ENCODE peak calls at places on chromosomes 12 and 14, in six cellular contexts. One of them, this sample, is unnamed.

GRCh38 chr12:113347892-113348291 is 10.5 kb upstream of the PLBD2 start:
- DNase-seq in HCT116: no peak
- DNase-seq in endothelial cell of umbilical vein: no peak
- DNase-seq in spleen: no peak
- DNase-seq in prostate gland: no peak
- DNase-seq in stomach: no peak
- DNase-seq in this sample: no peak

GRCh38 chr12:45369065-45369464 is 153.2 kb downstream of the ANO6 start:
- DNase-seq in endothelial cell of umbilical vein: peak
- DNase-seq in stomach: no peak
- DNase-seq in spleen: no peak
- DNase-seq in prostate gland: no peak
- DNase-seq in HCT116: no peak
- DNase-seq in this sample: no peak

GRCh38 chr14:89226789-89227489 is 190.1 kb downstream of the FOXN3 start:
- DNase-seq in stomach: no peak
- DNase-seq in HCT116: no peak
- DNase-seq in spleen: no peak
- DNase-seq in endothelial cell of umbilical vein: no peak
- DNase-seq in prostate gland: no peak
- DNase-seq in this sample: no peak

GRCh38 chr14:92565718-92566115 is 52.1 kb downstream of the RIN3 start:
- DNase-seq in endothelial cell of umbilical vein: no peak
- DNase-seq in prostate gland: no peak
- DNase-seq in spleen: no peak
- DNase-seq in HCT116: no peak
- DNase-seq in stomach: no peak
- DNase-seq in this sample: no peak

GRCh38 chr12:69388371-69388770 is 28.8 kb downstream of the YEATS4 start:
- DNase-seq in stomach: no peak
- DNase-seq in HCT116: peak
- DNase-seq in spleen: no peak
- DNase-seq in prostate gland: no peak
- DNase-seq in endothelial cell of umbilical vein: peak
- DNase-seq in this sample: no peak

GRCh38 chr12:30457621-30458289 is 237.9 kb downstream of the IPO8 start:
- DNase-seq in stomach: no peak
- DNase-seq in endothelial cell of umbilical vein: peak
- DNase-seq in HCT116: peak
- DNase-seq in prostate gland: no peak
- DNase-seq in spleen: no peak
- DNase-seq in this sample: no peak

GRCh38 chr14:20803221-20803620 is 577 bp upstream of the RNASE1 start:
- DNase-seq in prostate gland: no peak
- DNase-seq in spleen: no peak
- DNase-seq in endothelial cell of umbilical vein: no peak
- DNase-seq in HCT116: no peak
- DNase-seq in stomach: no peak
- DNase-seq in this sample: no peak

GRCh38 chr12:52074006-52074405 is 4.2 kb downstream of the ATG101 start:
- DNase-seq in stomach: peak
- DNase-seq in prostate gland: no peak
- DNase-seq in endothelial cell of umbilical vein: no peak
- DNase-seq in HCT116: no peak
- DNase-seq in spleen: peak
- DNase-seq in this sample: no peak

GRCh38 chr14:75249251-75249957 is 29.2 kb upstream of the FOS start:
- DNase-seq in endothelial cell of umbilical vein: no peak
- DNase-seq in prostate gland: peak
- DNase-seq in spleen: peak
- DNase-seq in stomach: peak
- DNase-seq in HCT116: no peak
- DNase-seq in this sample: peak

GRCh38 chr12:71477046-71477445 is 37.4 kb downstream of the LGR5 start:
- DNase-seq in prostate gland: no peak
- DNase-seq in HCT116: no peak
- DNase-seq in spleen: no peak
- DNase-seq in endothelial cell of umbilical vein: no peak
- DNase-seq in stomach: no peak
- DNase-seq in this sample: no peak

GRCh38 chr12:1108276-1108675 is 117.3 kb downstream of the ERC1 start:
- DNase-seq in spleen: no peak
- DNase-seq in HCT116: no peak
- DNase-seq in prostate gland: no peak
- DNase-seq in endothelial cell of umbilical vein: no peak
- DNase-seq in stomach: no peak
- DNase-seq in this sample: no peak

GRCh38 chr12:131895640-131896079 is 1.2 kb downstream of the ULK1 start:
- DNase-seq in endothelial cell of umbilical vein: peak
- DNase-seq in HCT116: no peak
- DNase-seq in prostate gland: no peak
- DNase-seq in spleen: no peak
- DNase-seq in stomach: no peak
- DNase-seq in this sample: no peak

GRCh38 chr12:131892711-131893604 is 1.5 kb upstream of the ULK1 start:
- DNase-seq in stomach: no peak
- DNase-seq in endothelial cell of umbilical vein: no peak
- DNase-seq in spleen: peak
- DNase-seq in prostate gland: no peak
- DNase-seq in HCT116: no peak
- DNase-seq in this sample: no peak

GRCh38 chr12:131893605-131894312 is 663 bp upstream of the ULK1 start:
- DNase-seq in HCT116: no peak
- DNase-seq in spleen: peak
- DNase-seq in endothelial cell of umbilical vein: no peak
- DNase-seq in stomach: no peak
- DNase-seq in prostate gland: no peak
- DNase-seq in this sample: no peak

GRCh38 chr12:131894981-131895639 is 688 bp downstream of the ULK1 start:
- DNase-seq in spleen: peak
- DNase-seq in stomach: peak
- DNase-seq in endothelial cell of umbilical vein: peak
- DNase-seq in HCT116: no peak
- DNase-seq in prostate gland: no peak
- DNase-seq in this sample: peak

GRCh38 chr12:131894313-131894860 is at the start of gene ULK1:
- DNase-seq in HCT116: peak
- DNase-seq in spleen: peak
- DNase-seq in stomach: peak
- DNase-seq in prostate gland: peak
- DNase-seq in endothelial cell of umbilical vein: peak
- DNase-seq in this sample: peak
- H3K27ac ChIP-seq in HCT116: peak
- H3K27ac ChIP-seq in spleen: peak
- H3K27ac ChIP-seq in stomach: peak
- H3K27ac ChIP-seq in prostate gland: peak
- H3K27ac ChIP-seq in endothelial cell of umbilical vein: peak
- H3K27ac ChIP-seq in this sample: peak

GRCh38 chr14:54565236-54566151 is 1.4 kb upstream of the SAMD4A start:
- DNase-seq in HCT116: peak
- DNase-seq in endothelial cell of umbilical vein: peak
- DNase-seq in stomach: peak
- DNase-seq in spleen: peak
- DNase-seq in prostate gland: peak
- DNase-seq in this sample: peak
- TF ChIP-seq POLR2A in HCT116: no peak
- TF ChIP-seq POLR2A in endothelial cell of umbilical vein: peak
- TF ChIP-seq POLR2A in stomach: no peak
- TF ChIP-seq POLR2A in spleen: peak
- TF ChIP-seq POLR2A in prostate gland: peak
- TF ChIP-seq POLR2A in this sample: peak

GRCh38 chr14:68787235-68787727 is 5.6 kb downstream of the ZFP36L1 start:
- DNase-seq in stomach: peak
- DNase-seq in prostate gland: no peak
- DNase-seq in HCT116: no peak
- DNase-seq in spleen: peak
- DNase-seq in endothelial cell of umbilical vein: peak
- DNase-seq in this sample: peak
- TF ChIP-seq POLR2AphosphoS5 in stomach: peak
- TF ChIP-seq POLR2AphosphoS5 in prostate gland: no peak
- TF ChIP-seq POLR2AphosphoS5 in HCT116: no peak
- TF ChIP-seq POLR2AphosphoS5 in spleen: peak
- TF ChIP-seq POLR2AphosphoS5 in endothelial cell of umbilical vein: no peak
- TF ChIP-seq POLR2AphosphoS5 in this sample: peak

GRCh38 chr14:69376439-69376838 is 21.7 kb downstream of the ERH start:
- DNase-seq in HCT116: no peak
- DNase-seq in prostate gland: no peak
- DNase-seq in spleen: no peak
- DNase-seq in endothelial cell of umbilical vein: no peak
- DNase-seq in stomach: no peak
- DNase-seq in this sample: no peak
- H3K27ac ChIP-seq in HCT116: no peak
- H3K27ac ChIP-seq in prostate gland: no peak
- H3K27ac ChIP-seq in spleen: no peak
- H3K27ac ChIP-seq in endothelial cell of umbilical vein: no peak
- H3K27ac ChIP-seq in stomach: no peak
- H3K27ac ChIP-seq in this sample: no peak

This sample was measured in transverse colon.